ENCODE peak calls at places on chromosomes 11 and 22, in seven cellular contexts. P is colonic mucosa, U is mammary epithelial cell, Z is GM23248, C is H1, I is neuronal stem cell, V is fibroblast of lung. S is an unnamed sample.

GRCh38 chr11:11502303-11502828 is 119.4 kb downstream of the GALNT18 start:
- DNase-seq in I (no peak), V (no peak), U (no peak), C (no peak), Z (no peak), P (peak; percentile 29), S (no peak)

GRCh38 chr11:1640076-1640946 is 10.7 kb downstream of the KRTAP5-5 start:
- DNase-seq in C (peak; percentile 87), Z (peak; percentile 60), I (peak; percentile 48), P (peak; percentile 59), U (peak; percentile 23), V (peak; percentile 18), S (peak; percentile 90)

GRCh38 chr22:22587577-22588188 is 28.6 kb upstream of the PRAME start:
- DNase-seq in V (no peak), I (no peak), P (no peak), Z (no peak), C (no peak), U (no peak), S (no peak)

GRCh38 chr11:87125257-87125656 is 87.5 kb downstream of the TMEM135 start:
- DNase-seq in P (no peak), V (no peak), I (no peak), C (no peak), Z (peak; percentile 15), U (peak; percentile 24), S (no peak)

GRCh38 chr11:78022397-78023396 is at the start of gene KCTD14:
- DNase-seq in C (peak; percentile 78), V (no peak), U (peak; percentile 37), P (peak; percentile 73), Z (peak; percentile 34), I (no peak), S (peak; percentile 91)

GRCh38 chr22:39904864-39905263 is 4.0 kb downstream of the GRAP2 start:
- DNase-seq in U (no peak), V (no peak), P (no peak), C (no peak), I (no peak), Z (no peak), S (no peak)

GRCh38 chr11:86589204-86589603 is 83.2 kb downstream of the ME3 start:
- DNase-seq in V (no peak), P (no peak), Z (no peak), C (no peak), I (no peak), U (no peak), S (no peak)

GRCh38 chr11:3835100-3835485 is 5.7 kb downstream of the RHOG start:
- DNase-seq in U (no peak), V (no peak), C (no peak), Z (peak; percentile 27), I (no peak), P (no peak), S (no peak)

GRCh38 chr11:100576044-100577021 is 110.8 kb upstream of the ARHGAP42 start:
- DNase-seq in Z (peak; percentile 69), V (peak; percentile 82), U (peak; percentile 38), P (peak; percentile 29), I (peak; percentile 30), C (no peak), S (no peak)

GRCh38 chr11:36385121-36385530 is 89.0 kb downstream of the PRR5L start:
- DNase-seq in U (no peak), I (no peak), C (no peak), Z (peak; percentile 80), P (no peak), V (peak; percentile 98), S (no peak)

GRCh38 chr11:11519184-11519583 is 102.6 kb downstream of the GALNT18 start:
- DNase-seq in V (no peak), P (no peak), C (no peak), Z (no peak), I (no peak), U (no peak), S (peak; percentile 65)

GRCh38 chr22:28857288-28857687 is 26.1 kb upstream of the ZNRF3 start:
- DNase-seq in P (no peak), I (no peak), U (no peak), Z (no peak), V (no peak), C (no peak), S (no peak)

GRCh38 chr11:122398167-122398566 is 257.4 kb upstream of the UBASH3B start:
- DNase-seq in P (no peak), Z (peak; percentile 49), C (no peak), V (peak; percentile 61), U (no peak), I (no peak), S (no peak)

GRCh38 chr11:128310005-128310404 is 277.4 kb downstream of the ETS1 start:
- DNase-seq in U (no peak), I (no peak), V (no peak), C (no peak), Z (no peak), P (no peak), S (no peak)

GRCh38 chr11:128313931-128314330 is 273.4 kb downstream of the ETS1 start:
- DNase-seq in Z (no peak), P (no peak), V (no peak), U (no peak), C (no peak), I (no peak), S (no peak)

GRCh38 chr11:128311742-128312719 is 275.3 kb downstream of the ETS1 start:
- DNase-seq in Z (no peak), U (no peak), C (no peak), V (no peak), I (no peak), P (no peak), S (no peak)

GRCh38 chr11:128308793-128309192 is 278.6 kb downstream of the ETS1 start:
- DNase-seq in I (no peak), Z (no peak), C (no peak), P (no peak), V (no peak), U (no peak), S (no peak)

DNA sequence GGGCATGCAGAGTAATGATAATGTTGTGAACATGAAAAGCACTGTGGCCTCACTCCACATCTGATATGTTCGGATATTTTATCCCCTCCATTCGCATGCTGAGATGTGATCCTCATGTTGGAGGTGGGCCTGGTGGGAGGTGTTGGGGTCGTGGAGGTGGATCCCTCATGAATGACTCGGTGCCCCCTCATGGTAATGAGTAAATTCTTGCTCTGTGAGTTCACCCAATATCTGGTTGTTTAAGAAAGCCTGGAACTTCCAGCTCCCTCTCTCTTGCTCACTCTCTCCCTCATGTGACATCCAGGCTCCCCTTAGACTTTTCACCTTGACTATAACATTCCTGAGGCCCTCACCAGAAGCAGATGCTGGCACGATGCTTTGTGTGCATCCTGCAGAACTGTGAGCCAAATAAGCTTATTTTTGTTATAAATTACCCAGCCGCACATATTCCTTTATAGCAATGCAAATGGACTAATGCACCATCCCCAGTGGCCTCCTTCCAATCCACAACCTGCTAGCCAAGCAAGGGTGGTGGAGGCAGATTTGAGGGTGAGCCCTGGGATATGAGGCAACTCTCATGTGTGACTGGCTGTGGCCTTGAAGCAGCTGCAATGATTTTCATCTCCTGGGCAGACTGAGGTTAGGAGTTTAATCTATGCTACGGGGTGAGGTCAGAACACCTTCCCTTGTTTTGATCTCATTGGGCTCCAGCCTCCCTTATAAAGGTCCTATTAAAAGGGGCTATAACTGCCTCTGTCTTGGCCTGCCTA is 276.5 kb downstream of the ETS1 start:
- DNase-seq in C (no peak), P (no peak), Z (no peak), V (no peak), I (no peak), U (peak; percentile 12), S (no peak)
- H3K4me1 ChIP-seq in C (no peaks in the 10 kb centered on the region), P (no peaks in the 10 kb centered on the region), Z (no peaks in the 10 kb centered on the region), V (no peaks in the 10 kb centered on the region), I (no peaks in the 10 kb centered on the region), U (no peaks in the 10 kb centered on the region), S (no peaks in the 10 kb centered on the region)

GRCh38 chr22:35630891-35631290 is 13.8 kb upstream of the MB start:
- DNase-seq in I (no peak), C (no peak), V (no peak), U (no peak), Z (no peak), P (no peak), S (no peak)

GRCh38 chr22:35628732-35629131 is 11.6 kb upstream of the MB start:
- DNase-seq in U (no peak), P (no peak), V (no peak), I (no peak), C (no peak), Z (no peak), S (no peak)

GRCh38 chr22:35631597-35631996 is 14.5 kb upstream of the MB start:
- DNase-seq in U (peak; percentile 21), C (peak; percentile 85), V (peak; percentile 42), Z (peak; percentile 48), I (no peak), P (peak; percentile 70), S (peak; percentile 93)

GRCh38 chr22:35630387-35630793 is 13.3 kb upstream of the MB start:
- DNase-seq in P (no peak), U (peak; percentile 42), Z (peak; percentile 78), I (no peak), C (no peak), V (peak; percentile 33), S (peak; percentile 73)

DNA sequence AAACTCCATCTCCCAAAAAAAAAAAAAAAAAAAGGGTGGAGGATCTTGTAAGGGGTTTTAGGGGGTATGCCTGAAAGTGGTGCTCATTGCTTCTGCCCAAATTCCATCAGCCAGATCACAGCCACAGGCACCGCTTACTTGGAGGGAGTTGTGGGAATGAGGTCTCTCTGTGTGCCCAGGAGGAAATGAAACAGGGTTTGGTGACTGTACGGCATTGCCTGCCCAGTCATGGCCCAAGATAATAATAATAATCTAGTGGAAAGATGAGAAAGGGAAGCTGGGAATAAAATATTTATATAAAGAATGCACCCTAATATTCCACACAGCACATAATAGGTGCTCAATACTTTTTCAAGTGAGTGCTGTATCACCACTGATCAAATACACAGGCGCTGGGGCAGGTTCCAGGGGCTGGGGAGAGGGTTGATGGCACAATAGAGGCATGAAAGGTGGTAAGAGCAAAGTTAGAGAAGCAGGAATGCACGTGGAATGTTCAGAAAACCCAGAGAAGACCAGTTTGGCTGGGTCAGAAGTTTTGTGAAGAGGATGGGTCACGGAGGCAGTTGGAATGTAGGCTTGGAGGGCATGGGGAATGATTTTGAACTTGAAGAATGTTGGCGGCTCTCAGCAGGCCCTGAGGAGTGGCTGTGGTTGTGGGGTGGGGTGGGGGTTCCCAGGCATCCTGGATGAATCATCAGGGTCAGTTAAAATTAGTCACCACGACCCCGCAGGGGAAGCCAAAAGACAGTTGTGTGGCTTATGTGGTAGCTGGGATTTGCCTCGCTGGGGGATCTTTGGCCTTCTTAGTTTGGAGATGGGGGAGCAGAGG is 12.5 kb upstream of the MB start:
- DNase-seq in I (no peak), P (peak; percentile 44), V (peak; percentile 99), Z (peak; percentile 98), U (peak; percentile 98), C (no peak), S (peak; percentile 85)
- H3K4me3 ChIP-seq in I (no peak overlapping the region), P (no peak overlapping the region), V (no peak overlapping the region), Z (peak overlapping the region; percentile 25), U (no peak overlapping the region), C (no peak overlapping the region), S (no peak overlapping the region)

GRCh38 chr11:23976369-23976768 is 520.5 kb upstream of the LUZP2 start:
- DNase-seq in V (no peak), Z (peak; percentile 40), I (no peak), P (no peak), C (no peak), U (no peak), S (no peak)
- H3K9ac ChIP-seq in V (no peak overlapping the region), Z (peak overlapping the region; percentile 18), I (no peak overlapping the region), P (no peak overlapping the region), C (no peak overlapping the region), U (no peak overlapping the region), S (no peak overlapping the region)

DNA sequence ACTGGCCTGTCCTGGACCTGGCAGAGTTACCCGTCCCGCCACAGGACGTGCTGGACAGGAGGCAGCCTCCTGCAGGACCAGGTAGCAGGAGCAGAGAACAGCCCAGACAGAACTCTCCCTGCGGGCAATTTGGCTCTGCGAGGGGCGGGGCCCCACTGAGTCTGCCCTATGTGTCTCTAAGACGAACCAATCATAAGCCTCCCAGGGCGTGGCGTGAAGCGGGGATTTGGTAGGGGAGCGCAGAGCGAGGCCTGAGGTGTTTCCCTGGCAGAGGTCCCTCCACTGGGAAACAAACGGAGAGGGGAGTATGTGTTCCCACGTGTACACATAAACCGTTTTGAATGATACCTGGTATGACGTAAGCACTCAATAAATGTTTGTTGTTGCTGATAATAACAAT is 7.4 kb downstream of the CD82 start:
- DNase-seq in P (no peak), U (no peak), I (no peak), V (no peak), C (peak; percentile 64), Z (no peak), S (peak; percentile 77)
- H3K4me1 ChIP-seq in P (peaks cover 3% of the 10 kb centered on the region), U (peaks cover 81% of the 10 kb centered on the region), I (no peaks in the 10 kb centered on the region), V (peaks cover 39% of the 10 kb centered on the region), C (no peaks in the 10 kb centered on the region), Z (peaks cover 34% of the 10 kb centered on the region), S (no peaks in the 10 kb centered on the region)